ENCODE peak calls at places on chromosome 13, in nine cellular contexts. S is GM20000; P is effector CD4-positive, alpha-beta T cell; O is endothelial cell; K is NB4; Z is progenitor cell of endocrine pancreas; U is stimulated activated naive CD4-positive, alpha-beta T cell; T is NCI-H2081 treated with DMSO at 0.1 percent for 48 hours; V is RWPE1. F is an unnamed sample.

GRCh38 chr13:104592545-104593250 is 1526.5 kb upstream of the SLC10A2 start:
- DNase-seq in S (no peak), P (no peak), O (no peak), K (no peak), Z (no peak), U (no peak), T (no peak), V (no peak), F (no peak)

GRCh38 chr13:95660981-95661581 is 15.9 kb upstream of the DNAJC3 start:
- DNase-seq in S (no peak), P (no peak), O (peak; percentile 14), K (peak; percentile 54), Z (no peak), U (no peak), T (no peak), V (peak; percentile 45), F (no peak)

GRCh38 chr13:56909896-56910600 is 230.7 kb upstream of the PRR20A start:
- DNase-seq in S (no peak), P (no peak), O (no peak), K (no peak), Z (no peak), U (no peak), T (no peak), V (no peak), F (no peak)

GRCh38 chr13:33483471-33483870 is 197.9 kb upstream of the STARD13 start:
- DNase-seq in S (no peak), P (no peak), O (no peak), K (no peak), Z (no peak), U (no peak), T (no peak), V (peak; percentile 52), F (no peak)

GRCh38 chr13:19927117-19927734 is 31.3 kb upstream of the ZMYM2 start:
- DNase-seq in S (peak; percentile 18), P (no peak), O (no peak), K (peak; percentile 48), Z (no peak), U (no peak), T (no peak), V (peak; percentile 55), F (no peak)

GRCh38 chr13:40492511-40492910 is 173.9 kb downstream of the FOXO1 start:
- DNase-seq in S (no peak), P (no peak), O (no peak), K (no peak), Z (no peak), U (no peak), T (no peak), V (no peak), F (no peak)

GRCh38 chr13:99687728-99688397 is 186.6 kb downstream of the TM9SF2 start:
- DNase-seq in S (no peak), P (no peak), O (no peak), K (no peak), Z (no peak), U (no peak), T (no peak), V (no peak), F (no peak)

GRCh38 chr13:72692884-72693514 is 34.4 kb downstream of the MZT1 start:
- DNase-seq in S (no peak), P (no peak), O (no peak), K (no peak), Z (no peak), U (no peak), T (no peak), V (no peak), F (no peak)

GRCh38 chr13:80413611-80414010 is 72.7 kb upstream of the SPRY2 start:
- DNase-seq in S (no peak), P (no peak), O (no peak), K (no peak), Z (no peak), U (no peak), T (no peak), V (no peak), F (no peak)

GRCh38 chr13:60398949-60399589 is 2.0 kb downstream of the TDRD3 start:
- DNase-seq in S (no peak), P (no peak), O (no peak), K (peak; percentile 20), Z (no peak), U (no peak), T (no peak), V (no peak), F (no peak)

GRCh38 chr13:98350746-98351330 is 173.8 kb upstream of the RNF113B start:
- DNase-seq in S (no peak), P (no peak), O (no peak), K (no peak), Z (no peak), U (no peak), T (no peak), V (no peak), F (no peak)

GRCh38 chr13:29857089-29857488 is 6.7 kb upstream of the UBL3 start:
- DNase-seq in S (no peak), P (no peak), O (no peak), K (no peak), Z (no peak), U (no peak), T (no peak), V (no peak), F (no peak)

GRCh38 chr13:24348797-24349515 is 39.6 kb downstream of the C1QTNF9 start:
- DNase-seq in S (no peak), P (no peak), O (no peak), K (no peak), Z (no peak), U (no peak), T (peak; percentile 11), V (no peak), F (no peak)

GRCh38 chr13:85586422-85586831 is 212.8 kb downstream of the SLITRK6 start:
- DNase-seq in S (no peak), P (no peak), O (no peak), K (no peak), Z (no peak), U (no peak), T (no peak), V (peak; percentile 73), F (no peak)

GRCh38 chr13:69389899-69390298 is 717.7 kb upstream of the ATXN8OS start:
- DNase-seq in S (no peak), P (no peak), O (no peak), K (peak; percentile 86), Z (no peak), U (no peak), T (no peak), V (no peak), F (no peak)

GRCh38 chr13:95153647-95154405 is 147.4 kb downstream of the ABCC4 start:
- DNase-seq in S (no peak), P (no peak), O (no peak), K (peak; percentile 5), Z (no peak), U (no peak), T (peak; percentile 46), V (no peak), F (no peak)